ENCODE peak calls at places on chromosomes 1 and 21, in five cellular contexts. E is B cell; B is dermis microvascular lymphatic vessel endothelial cell; A is stimulated activated naive CD4-positive, alpha-beta T cell treated with Interleukin-2 at 50 U/mL for 16 hours; K is Caco-2. H is an unnamed sample.

GRCh38 chr1:16012590-16013219 is 5.1 kb downstream of the HSPB7 start:
- DNase-seq in E (no peak), B (peak), A (peak), K (no peak), H (peak)

GRCh38 chr1:44584167-44584566 is 90.1 kb downstream of the TMEM53 start:
- DNase-seq in E (no peak), B (no peak), A (no peak), K (peak), H (no peak)

GRCh38 chr21:39673736-39674135 is 61.0 kb downstream of the B3GALT5 start:
- DNase-seq in E (no peak), B (no peak), A (no peak), K (no peak), H (no peak)

GRCh38 chr1:54813479-54814147 is 12.5 kb upstream of the TTC22 start:
- DNase-seq in E (no peak), B (no peak), A (no peak), K (no peak), H (no peak)

GRCh38 chr1:43481481-43481880 is 27.8 kb upstream of the HYI start:
- DNase-seq in E (no peak), B (no peak), A (no peak), K (no peak), H (no peak)

GRCh38 chr1:17595602-17595925 is 56.1 kb downstream of the ARHGEF10L start:
- DNase-seq in E (no peak), B (no peak), A (no peak), K (no peak), H (no peak)

GRCh38 chr1:212612251-212612961 is 3.8 kb downstream of the ATF3 start:
- DNase-seq in E (no peak), B (no peak), A (no peak), K (no peak), H (no peak)

GRCh38 chr1:41890841-41891311 is 27.8 kb downstream of the HIVEP3 start:
- DNase-seq in E (no peak), B (peak), A (no peak), K (no peak), H (peak)

GRCh38 chr1:27961646-27962221 is 2.0 kb downstream of the XKR8 start:
- DNase-seq in E (no peak), B (no peak), A (no peak), K (no peak), H (no peak)

GRCh38 chr1:202107321-202107761 is 15.4 kb upstream of the GPR37L1 start:
- DNase-seq in E (no peak), B (no peak), A (no peak), K (no peak), H (no peak)

GRCh38 chr1:63693956-63694607 is 79.7 kb upstream of the ROR1 start:
- DNase-seq in E (no peak), B (peak), A (no peak), K (no peak), H (no peak)

GRCh38 chr1:119115301-119115700 is 25.2 kb downstream of the WARS2 start:
- DNase-seq in E (no peak), B (no peak), A (no peak), K (no peak), H (no peak)

GRCh38 chr21:35743571-35743970 is 316.8 kb downstream of the SETD4 start:
- DNase-seq in E (no peak), B (no peak), A (no peak), K (no peak), H (no peak)